ENCODE peak calls at places on chromosomes 5 and 9, in six cellular contexts. F is islet precursor cell; G is HS-5; K is central memory CD8-positive, alpha-beta T cell; A is mucosa of gallbladder; E is heart left ventricle. H is an unnamed sample.

GRCh38 chr5:80175337-80175736 is 80.5 kb downstream of the SERINC5 start:
- DNase-seq in F (no peak), G (no peak), K (no peak), A (no peak), E (no peak), H (no peak)

GRCh38 chr9:81664638-81665513 is 24.5 kb downstream of the TLE1 start:
- DNase-seq in F (no peak), G (no peak), K (no peak), A (no peak), E (no peak), H (no peak)

GRCh38 chr9:126834672-126835071 is 25.8 kb upstream of the ZBTB34 start:
- DNase-seq in F (no peak), G (no peak), K (no peak), A (no peak), E (no peak), H (no peak)

GRCh38 chr9:35570709-35571108 is 34.4 kb upstream of the TESK1 start:
- DNase-seq in F (no peak), G (no peak), K (no peak), A (no peak), E (no peak), H (no peak)

GRCh38 chr9:134205636-134206316 is 41.4 kb upstream of the RNU6ATAC start:
- DNase-seq in F (peak), G (no peak), K (no peak), A (no peak), E (peak), H (no peak)

GRCh38 chr5:6712136-6712581 is 1.1 kb upstream of the TENT4A start:
- DNase-seq in F (peak), G (no peak), K (no peak), A (no peak), E (peak), H (peak)

GRCh38 chr5:40410231-40410861 is 269.4 kb upstream of the PTGER4 start:
- DNase-seq in F (no peak), G (peak), K (peak), A (peak), E (peak), H (no peak)

GRCh38 chr5:27598576-27598975 is 560.2 kb upstream of the CDH9 start:
- DNase-seq in F (no peak), G (peak), K (no peak), A (no peak), E (no peak), H (no peak)

GRCh38 chr9:96877269-96877668 is 23.0 kb upstream of the ZNF782 start:
- DNase-seq in F (no peak), G (no peak), K (no peak), A (no peak), E (no peak), H (no peak)

GRCh38 chr9:99118782-99119466 is 14.0 kb downstream of the TGFBR1 start:
- DNase-seq in F (no peak), G (no peak), K (peak), A (no peak), E (no peak), H (no peak)

GRCh38 chr9:8221462-8221861 is 421.9 kb upstream of the DMAC1 start:
- DNase-seq in F (no peak), G (no peak), K (no peak), A (no peak), E (no peak), H (no peak)

GRCh38 chr5:172414618-172415599 is 39.4 kb downstream of the SH3PXD2B start:
- DNase-seq in F (no peak), G (no peak), K (no peak), A (peak), E (no peak), H (no peak)

GRCh38 chr9:70046274-70047070 is 2.8 kb downstream of the MAMDC2 start:
- DNase-seq in F (peak), G (no peak), K (no peak), A (no peak), E (no peak), H (no peak)

GRCh38 chr9:79185866-79186265 is 385.9 kb upstream of the TLE4 start:
- DNase-seq in F (no peak), G (no peak), K (no peak), A (no peak), E (no peak), H (no peak)

GRCh38 chr9:13974891-13975290 is 339.1 kb downstream of the NFIB start:
- DNase-seq in F (no peak), G (no peak), K (no peak), A (no peak), E (no peak), H (no peak)

GRCh38 chr5:138370537-138370936 is 18.1 kb downstream of the KDM3B start:
- DNase-seq in F (no peak), G (no peak), K (no peak), A (no peak), E (no peak), H (no peak)

GRCh38 chr5:150394912-150395689 is 17.6 kb downstream of the CD74 start:
- DNase-seq in F (no peak), G (no peak), K (no peak), A (no peak), E (no peak), H (no peak)

GRCh38 chr5:95664204-95664786 is 17.7 kb downstream of the RFESD start:
- DNase-seq in F (no peak), G (no peak), K (no peak), A (no peak), E (no peak), H (no peak)

GRCh38 chr9:130344366-130344765 is 78.8 kb downstream of the HMCN2 start:
- DNase-seq in F (no peak), G (no peak), K (no peak), A (no peak), E (no peak), H (no peak)

GRCh38 chr9:83030391-83031107 is 32.4 kb downstream of the RASEF start:
- DNase-seq in F (no peak), G (no peak), K (no peak), A (no peak), E (no peak), H (no peak)

GRCh38 chr9:12056874-12057273 is 636.3 kb upstream of the TYRP1 start:
- DNase-seq in F (no peak), G (no peak), K (no peak), A (no peak), E (no peak), H (no peak)

GRCh38 chr9:100589582-100589981 is 11.7 kb downstream of the CAVIN4 start:
- DNase-seq in F (no peak), G (no peak), K (no peak), A (no peak), E (no peak), H (no peak)

GRCh38 chr9:15697459-15697858 is 144.6 kb downstream of the CCDC171 start:
- DNase-seq in F (no peak), G (peak), K (no peak), A (no peak), E (no peak), H (no peak)

GRCh38 chr9:107472581-107473335 is 16.8 kb downstream of the KLF4 start:
- DNase-seq in F (no peak), G (no peak), K (no peak), A (no peak), E (no peak), H (no peak)

GRCh38 chr9:76729116-76729515 is 35.1 kb upstream of the PCA3 start:
- DNase-seq in F (no peak), G (no peak), K (no peak), A (no peak), E (no peak), H (no peak)

GRCh38 chr9:25557645-25558300 is 120.5 kb downstream of the TUSC1 start:
- DNase-seq in F (no peak), G (peak), K (no peak), A (no peak), E (no peak), H (no peak)

GRCh38 chr5:124057161-124057814 is 545.3 kb downstream of the CSNK1G3 start:
- DNase-seq in F (no peak), G (no peak), K (no peak), A (peak), E (peak), H (peak)

GRCh38 chr9:69893057-69893456 is 72.4 kb downstream of the CFAP95 start:
- DNase-seq in F (no peak), G (no peak), K (no peak), A (no peak), E (no peak), H (no peak)

GRCh38 chr9:36137392-36138004 is 965 bp downstream of the GLIPR2 start:
- DNase-seq in F (peak), G (no peak), K (no peak), A (no peak), E (no peak), H (no peak)